ENCODE peak calls at places on chromosomes 3 and 15, in five cellular contexts. G, U, Y, V and S are unnamed samples.

GRCh38 chr15:79451361-79451999 is 19.3 kb downstream of the MINAR1 start:
- DNase-seq in Y (no peak), V (no peak), U (no peak), G (no peak), S (no peak)

GRCh38 chr15:69628256-69629093 is 175.9 kb downstream of the RPLP1 start:
- DNase-seq in V (no peak), U (no peak), G (no peak), Y (no peak), S (no peak)

GRCh38 chr3:68256635-68257034 is 602.2 kb upstream of the SUCLG2 start:
- DNase-seq in G (no peak), Y (peak), U (no peak), V (peak), S (no peak)

GRCh38 chr15:34588046-34588674 is 4.7 kb upstream of the GOLGA8B start:
- DNase-seq in Y (peak), V (peak), U (peak), G (peak), S (no peak)

GRCh38 chr3:123315271-123315595 is 113.5 kb downstream of the SEC22A start:
- DNase-seq in Y (no peak), U (no peak), V (no peak), G (no peak), S (no peak)

GRCh38 chr3:18900994-18901393 is 247.3 kb upstream of the KCNH8 start:
- DNase-seq in G (no peak), V (no peak), U (no peak), Y (no peak), S (no peak)

GRCh38 chr15:38528279-38528678 is 36.3 kb downstream of the RASGRP1 start:
- DNase-seq in U (no peak), Y (peak), V (no peak), G (no peak), S (no peak)

GRCh38 chr3:136818851-136819783 is at the start of gene SLC35G2:
- DNase-seq in Y (peak), U (peak), V (peak), G (peak), S (peak)

GRCh38 chr15:48396020-48396419 is 64.8 kb downstream of the DUT start:
- DNase-seq in Y (no peak), G (no peak), U (no peak), V (no peak), S (no peak)

GRCh38 chr3:56126632-56127031 is 341.6 kb downstream of the ERC2 start:
- DNase-seq in U (no peak), Y (no peak), V (no peak), G (no peak), S (no peak)
- TF ChIP-seq POLR2A in U (no peak), Y (no peak), V (no peak), G (no peak), S (no peak)

GRCh38 chr3:16884084-16884747 is 539 bp upstream of the PLCL2 start:
- DNase-seq in Y (peak), U (peak), G (peak), V (peak), S (peak)
- TF ChIP-seq POLR2A in Y (no peak), U (no peak), G (no peak), V (peak), S (no peak)

GRCh38 chr3:4978966-4979400 is 254 bp upstream of the BHLHE40 start:
- DNase-seq in V (peak), U (peak), Y (peak), G (peak), S (peak)

GRCh38 chr3:4976109-4976508 is 3.1 kb upstream of the BHLHE40 start:
- DNase-seq in Y (peak), U (peak), V (peak), G (no peak), S (no peak)

GRCh38 chr3:4977889-4978258 is 1.4 kb upstream of the BHLHE40 start:
- DNase-seq in Y (no peak), V (no peak), U (no peak), G (no peak), S (no peak)

GRCh38 chr3:4978259-4978965 is 825 bp upstream of the BHLHE40 start:
- DNase-seq in Y (peak), V (peak), G (peak), U (peak), S (peak)

DNA sequence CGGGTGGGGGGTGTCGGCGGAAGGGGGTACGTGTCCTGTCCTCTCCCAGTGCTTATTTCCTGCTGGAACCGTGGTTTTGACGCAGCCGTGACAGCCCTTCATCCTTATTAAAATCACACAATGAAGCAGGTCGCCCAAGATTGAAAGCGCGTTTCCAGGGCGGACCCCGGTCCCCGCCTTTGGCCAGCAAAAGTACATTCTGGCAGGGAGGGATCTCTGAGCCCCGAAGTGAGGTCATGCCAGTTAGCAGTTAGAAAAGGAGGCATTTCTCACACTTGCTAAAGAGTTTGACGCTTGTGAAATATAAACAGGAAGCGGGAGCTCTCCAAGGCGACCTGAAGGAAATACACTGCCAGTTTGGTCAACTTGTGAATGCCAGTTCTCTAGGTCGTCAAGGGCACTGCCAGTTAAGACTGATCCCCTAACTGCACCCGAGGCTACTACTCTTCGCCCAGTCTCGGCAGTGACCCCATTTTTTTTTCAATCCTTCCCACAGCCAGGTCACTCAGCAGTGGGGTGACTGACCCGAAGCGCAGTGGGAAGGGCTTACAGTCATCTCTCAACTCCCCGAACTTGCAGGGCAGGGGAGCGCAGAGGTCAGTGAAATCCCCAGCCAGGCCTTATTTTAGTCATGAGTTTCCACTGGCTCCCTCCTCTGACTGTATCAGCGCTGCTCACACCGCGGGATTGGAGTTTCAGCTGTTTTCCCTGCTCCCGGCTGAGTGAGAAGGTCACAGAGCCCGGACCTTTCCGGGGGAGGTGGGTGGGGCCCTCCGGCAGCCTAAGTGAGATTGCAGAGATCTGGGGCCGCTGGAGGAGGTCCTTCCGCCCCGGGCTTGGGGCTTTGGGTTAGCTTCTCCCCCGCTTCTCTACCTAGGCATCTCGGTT is 2.0 kb upstream of the BHLHE40 start:
- DNase-seq in V (peak), U (peak), G (peak), Y (peak), S (no peak)
- TF ChIP-seq POLR2A in V (peak), U (peak), G (no peak), Y (peak), S (peak)

GRCh38 chr3:53257465-53257864 is 1.6 kb upstream of the TKT start:
- DNase-seq in U (no peak), G (no peak), Y (no peak), V (no peak), S (no peak)

GRCh38 chr3:53256704-53257055 is 858 bp upstream of the TKT start:
- DNase-seq in U (no peak), Y (no peak), V (no peak), G (no peak), S (no peak)

GRCh38 chr3:53254810-53255359 is 937 bp downstream of the TKT start:
- DNase-seq in G (peak), V (peak), Y (peak), U (peak), S (peak)

GRCh38 chr3:53255360-53255774 is 455 bp downstream of the TKT start:
- DNase-seq in Y (no peak), U (peak), G (peak), V (peak), S (no peak)

DNA sequence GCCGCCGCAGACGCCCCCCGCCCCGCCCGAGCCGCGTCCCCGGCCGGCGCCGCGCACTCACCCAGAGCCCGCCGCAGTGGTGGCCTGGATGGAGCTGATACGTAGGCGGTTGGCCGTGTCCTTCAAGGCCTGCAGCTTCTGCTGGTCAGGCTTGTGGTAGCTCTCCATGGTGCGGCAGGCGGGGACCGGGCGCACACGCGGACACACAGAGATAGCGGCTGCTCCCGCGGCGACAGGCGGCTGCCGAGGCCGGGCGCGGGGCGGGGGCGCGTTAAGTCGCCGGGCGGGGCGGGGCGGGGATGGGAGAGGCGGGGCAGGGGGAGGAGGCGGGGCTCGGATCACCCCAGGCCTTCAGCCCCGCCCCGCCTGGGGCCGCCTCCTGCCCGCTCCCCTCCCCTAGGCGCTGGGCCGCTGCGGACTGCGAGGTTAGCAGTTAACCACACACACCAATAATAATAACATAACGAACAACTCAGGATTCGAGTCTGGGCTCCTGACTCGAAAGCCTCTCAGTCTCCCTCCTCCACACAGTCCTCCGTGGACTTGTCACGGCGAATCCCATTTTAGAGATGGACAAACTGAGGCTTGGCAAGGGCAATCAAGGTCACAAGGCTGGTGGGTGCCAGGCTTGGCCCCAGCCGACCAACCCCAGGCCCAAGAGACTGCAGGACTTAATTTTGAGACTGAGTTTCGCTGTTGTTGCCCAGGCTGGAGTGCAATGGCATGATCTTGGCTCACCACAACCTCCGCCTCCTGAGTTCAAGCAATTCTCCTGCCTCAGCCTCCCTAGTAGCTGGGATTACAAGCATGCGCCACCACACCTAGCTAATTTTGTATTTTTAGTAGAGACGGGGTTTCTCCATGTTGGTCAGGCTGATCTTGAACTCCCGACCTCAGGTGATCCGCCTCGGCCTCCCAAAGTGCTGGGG is at the start of gene TKT:
- DNase-seq in Y (peak), U (peak), G (peak), V (peak), S (peak)
- TF ChIP-seq POLR2A in Y (peak), U (peak), G (peak), V (peak), S (peak)

GRCh38 chr3:5188419-5189405 is 1.2 kb downstream of the EDEM1 start:
- DNase-seq in V (peak), U (peak), G (no peak), Y (peak), S (no peak)
- TF ChIP-seq POLR2A in V (peak), U (peak), G (no peak), Y (no peak), S (no peak)

DNA sequence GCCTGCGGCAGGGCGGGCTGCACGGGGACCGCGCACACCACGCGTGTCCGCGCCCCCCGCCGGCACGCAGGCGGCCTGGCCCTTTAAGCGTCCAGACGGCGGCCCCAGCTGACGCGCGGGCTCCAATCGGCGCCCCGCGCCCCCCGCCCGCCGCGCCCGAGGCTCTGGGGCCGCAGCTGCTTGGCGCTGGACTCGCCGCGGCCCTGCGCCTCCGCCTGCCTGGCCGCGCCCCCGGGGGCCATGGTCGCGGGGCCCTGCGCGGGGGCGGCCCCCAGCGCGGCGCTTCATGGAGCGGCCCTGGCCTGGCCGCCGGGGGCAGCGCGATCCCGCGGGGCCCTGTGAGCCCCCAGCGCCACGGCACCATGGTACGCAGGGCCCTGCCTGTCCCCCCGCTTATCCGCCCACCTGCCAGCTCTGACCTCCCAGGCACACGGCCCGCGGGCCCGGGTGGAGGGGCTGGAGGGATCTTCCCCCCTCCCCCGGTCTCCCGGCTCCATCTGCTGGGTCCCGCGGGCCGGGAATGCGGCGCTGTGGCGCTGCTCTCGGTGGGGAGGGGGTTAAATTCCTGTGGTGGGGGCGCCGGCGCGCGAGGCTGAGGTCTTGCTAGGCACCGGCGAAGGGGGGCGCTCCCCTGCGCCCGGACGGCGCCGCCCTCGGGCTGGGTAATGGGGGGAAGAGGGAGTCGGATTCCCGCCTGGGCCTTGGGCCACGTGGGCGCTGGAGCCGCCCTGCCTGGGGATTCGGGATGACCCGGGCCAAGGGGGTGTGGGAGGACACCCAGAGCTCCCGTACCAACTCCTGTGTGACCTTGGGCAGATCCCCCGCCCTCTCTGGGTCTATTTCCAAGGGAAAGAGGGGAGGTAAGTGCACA is 1.1 kb downstream of the ZBTB47 start:
- DNase-seq in Y (peak), V (peak), G (peak), U (peak), S (peak)
- TF ChIP-seq POLR2A in Y (peak), V (peak), G (no peak), U (no peak), S (no peak)

DNA sequence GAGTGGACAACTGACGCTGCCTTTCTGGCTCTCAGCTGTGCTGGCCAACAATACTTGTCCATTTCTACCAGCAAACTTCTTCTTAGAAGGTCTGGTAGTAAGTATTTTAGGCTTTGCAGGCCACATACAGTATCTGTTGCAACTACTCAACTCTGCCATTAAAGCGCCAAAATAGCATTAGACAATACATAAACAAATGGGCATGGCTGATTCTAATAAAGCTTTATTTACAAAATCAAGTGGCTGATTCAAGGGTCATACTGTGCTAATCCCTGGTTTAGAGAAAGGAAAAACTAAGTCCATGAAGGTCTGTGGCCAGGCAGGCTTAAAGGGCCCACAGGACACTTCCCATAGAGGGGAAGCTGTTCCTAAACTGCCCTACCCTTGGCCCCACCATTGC is 26.3 kb upstream of the TPM1 start:
- DNase-seq in Y (no peak), V (no peak), U (no peak), G (no peak), S (no peak)
- TF ChIP-seq POLR2A in Y (no peak), V (no peak), U (no peak), G (no peak), S (no peak)

GRCh38 chr15:44427756-44428724 is 611 bp downstream of the CTDSPL2 start:
- DNase-seq in U (peak), Y (no peak), V (peak), G (no peak), S (no peak)

GRCh38 chr15:44426975-44427755 is at the start of gene CTDSPL2:
- DNase-seq in V (peak), G (peak), Y (peak), U (peak), S (peak)
- TF ChIP-seq POLR2A in V (peak), G (peak), Y (no peak), U (peak), S (peak)